ENCODE peak calls at places on chromosomes 4 and X, in four cellular contexts. D is NCI-H1105; P is effector CD4-positive, alpha-beta T cell; B is LoVo. E is an unnamed sample.

GRCh38 chrX:65985922-65986588 is 53.8 kb downstream of the VSIG4 start:
- DNase-seq in D (peak), B (peak), P (peak), E (peak)

GRCh38 chr4:63787326-63787725 is 621.9 kb downstream of the TECRL start:
- DNase-seq in P (no peak), B (no peak), D (no peak), E (no peak)

GRCh38 chr4:86482851-86483490 is 111.1 kb upstream of the PTPN13 start:
- DNase-seq in D (no peak), B (no peak), P (no peak), E (no peak)

GRCh38 chr4:158005021-158005420 is 167.8 kb downstream of the GASK1B start:
- DNase-seq in P (no peak), B (no peak), D (no peak), E (no peak)

GRCh38 chrX:2320580-2321327 is 180.0 kb downstream of the DHRSX start:
- DNase-seq in P (no peak), D (no peak), B (no peak), E (no peak)

GRCh38 chr4:77922158-77923094 is 59.8 kb downstream of the MRPL1 start:
- DNase-seq in D (no peak), B (no peak), P (no peak), E (no peak)

GRCh38 chrX:54509401-54509800 is 13.4 kb upstream of the FGD1 start:
- DNase-seq in B (no peak), P (no peak), D (no peak), E (no peak)

GRCh38 chr4:139956436-139957107 is 197.4 kb downstream of the MAML3 start:
- DNase-seq in D (no peak), B (no peak), P (no peak), E (no peak)

GRCh38 chr4:137623013-137623412 is 90.7 kb upstream of the PCDH18 start:
- DNase-seq in B (no peak), D (no peak), P (no peak), E (no peak)

GRCh38 chr4:185011408-185011807 is 6.9 kb upstream of the HELT start:
- DNase-seq in D (no peak), P (no peak), B (no peak), E (no peak)

GRCh38 chr4:96767815-96768480 is 928.1 kb downstream of the PDHA2 start:
- DNase-seq in B (no peak), D (no peak), P (no peak), E (no peak)

GRCh38 chrX:1185556-1185955 is 26.9 kb downstream of the CRLF2 start:
- DNase-seq in D (no peak), P (no peak), B (no peak), E (no peak)

GRCh38 chr4:53068755-53069154 is 206.6 kb downstream of the RASL11B start:
- DNase-seq in P (no peak), B (no peak), D (no peak), E (no peak)

GRCh38 chr4:103451341-103451740 is 253.2 kb upstream of the CENPE start:
- DNase-seq in B (peak), D (no peak), P (no peak), E (no peak)

GRCh38 chr4:130395871-130396270 is 1299.9 kb downstream of the C4orf33 start:
- DNase-seq in P (no peak), D (no peak), B (no peak), E (no peak)

GRCh38 chr4:2305766-2306501 is 44.0 kb upstream of the MXD4 start:
- DNase-seq in B (no peak), D (no peak), P (no peak), E (no peak)

GRCh38 chrX:7083468-7084396 is 63.8 kb upstream of the STS start:
- DNase-seq in P (peak), D (no peak), B (peak), E (peak)

GRCh38 chrX:107449490-107450175 is at the start of gene FRMPD3:
- DNase-seq in B (no peak), P (no peak), D (no peak), E (peak)

GRCh38 chrX:139141370-139141769 is 389.2 kb upstream of the F9 start:
- DNase-seq in P (no peak), D (no peak), B (no peak), E (no peak)

GRCh38 chr4:178311992-178312391 is 869.8 kb upstream of the AGA start:
- DNase-seq in B (peak), P (no peak), D (no peak), E (no peak)

GRCh38 chr4:13527983-13528822 is 16.1 kb downstream of the NKX3-2 start:
- DNase-seq in P (no peak), D (no peak), B (no peak), E (no peak)

GRCh38 chr4:126784966-126785580 is 847.7 kb upstream of the INTU start:
- DNase-seq in D (no peak), B (no peak), P (no peak), E (no peak)

GRCh38 chr4:125444166-125444565 is 129.4 kb downstream of the FAT4 start:
- DNase-seq in D (no peak), B (no peak), P (no peak), E (no peak)

GRCh38 chr4:158823461-158823873 is 54.6 kb downstream of the FNIP2 start:
- DNase-seq in P (no peak), D (no peak), B (no peak), E (no peak)